ENCODE peak calls at places on chromosomes 11 and 22, in six cellular contexts. One of them, this sample, is unnamed.

GRCh38 chr11:129955282-129955681 is 47.4 kb downstream of the PRDM10 start:
- DNase-seq in mammary epithelial cell: no peak
- DNase-seq in NB4: no peak
- DNase-seq in fibroblast of lung: no peak
- DNase-seq in astrocyte of the spinal cord: no peak
- DNase-seq in cardiac muscle cell: no peak
- DNase-seq in this sample: no peak

GRCh38 chr11:35792148-35792845 is 129.7 kb downstream of the TRIM44 start:
- DNase-seq in mammary epithelial cell: no peak
- DNase-seq in NB4: no peak
- DNase-seq in fibroblast of lung: peak
- DNase-seq in astrocyte of the spinal cord: no peak
- DNase-seq in cardiac muscle cell: peak
- DNase-seq in this sample: no peak

GRCh38 chr11:63670738-63671321 is 346 bp downstream of the ATL3 start:
- DNase-seq in mammary epithelial cell: peak
- DNase-seq in NB4: peak
- DNase-seq in fibroblast of lung: no peak
- DNase-seq in astrocyte of the spinal cord: no peak
- DNase-seq in cardiac muscle cell: peak
- DNase-seq in this sample: no peak

GRCh38 chr22:48677621-48678020 is 1150.1 kb downstream of the BRD1 start:
- DNase-seq in mammary epithelial cell: no peak
- DNase-seq in NB4: no peak
- DNase-seq in fibroblast of lung: no peak
- DNase-seq in astrocyte of the spinal cord: no peak
- DNase-seq in cardiac muscle cell: no peak
- DNase-seq in this sample: no peak

GRCh38 chr11:35567737-35568465 is 42.5 kb upstream of the PAMR1 start:
- DNase-seq in mammary epithelial cell: peak
- DNase-seq in NB4: no peak
- DNase-seq in fibroblast of lung: no peak
- DNase-seq in astrocyte of the spinal cord: peak
- DNase-seq in cardiac muscle cell: no peak
- DNase-seq in this sample: no peak

GRCh38 chr11:66081505-66081904 is 11.4 kb downstream of the PACS1 start:
- DNase-seq in mammary epithelial cell: peak
- DNase-seq in NB4: peak
- DNase-seq in fibroblast of lung: no peak
- DNase-seq in astrocyte of the spinal cord: no peak
- DNase-seq in cardiac muscle cell: peak
- DNase-seq in this sample: no peak

GRCh38 chr11:116263770-116264169 is 509.0 kb downstream of the BUD13 start:
- DNase-seq in mammary epithelial cell: no peak
- DNase-seq in NB4: no peak
- DNase-seq in fibroblast of lung: no peak
- DNase-seq in astrocyte of the spinal cord: no peak
- DNase-seq in cardiac muscle cell: no peak
- DNase-seq in this sample: no peak

GRCh38 chr11:116373545-116373944 is 399.2 kb downstream of the BUD13 start:
- DNase-seq in mammary epithelial cell: no peak
- DNase-seq in NB4: no peak
- DNase-seq in fibroblast of lung: no peak
- DNase-seq in astrocyte of the spinal cord: peak
- DNase-seq in cardiac muscle cell: no peak
- DNase-seq in this sample: no peak

GRCh38 chr11:83827940-83828554 is 541.9 kb upstream of the CCDC90B start:
- DNase-seq in mammary epithelial cell: no peak
- DNase-seq in NB4: peak
- DNase-seq in fibroblast of lung: peak
- DNase-seq in astrocyte of the spinal cord: peak
- DNase-seq in cardiac muscle cell: peak
- DNase-seq in this sample: peak

GRCh38 chr22:42229455-42230149 is 40.9 kb downstream of the TCF20 start:
- DNase-seq in mammary epithelial cell: peak
- DNase-seq in NB4: no peak
- DNase-seq in fibroblast of lung: peak
- DNase-seq in astrocyte of the spinal cord: peak
- DNase-seq in cardiac muscle cell: peak
- DNase-seq in this sample: no peak

GRCh38 chr11:10499452-10500262 is 41.3 kb downstream of the RNF141 start:
- DNase-seq in mammary epithelial cell: no peak
- DNase-seq in NB4: no peak
- DNase-seq in fibroblast of lung: peak
- DNase-seq in astrocyte of the spinal cord: no peak
- DNase-seq in cardiac muscle cell: no peak
- DNase-seq in this sample: no peak

GRCh38 chr11:45005106-45005505 is 54.4 kb upstream of the TP53I11 start:
- DNase-seq in mammary epithelial cell: no peak
- DNase-seq in NB4: no peak
- DNase-seq in fibroblast of lung: no peak
- DNase-seq in astrocyte of the spinal cord: no peak
- DNase-seq in cardiac muscle cell: no peak
- DNase-seq in this sample: no peak

GRCh38 chr22:44357962-44358553 is 45.3 kb upstream of the SHISAL1 start:
- DNase-seq in mammary epithelial cell: no peak
- DNase-seq in NB4: no peak
- DNase-seq in fibroblast of lung: peak
- DNase-seq in astrocyte of the spinal cord: peak
- DNase-seq in cardiac muscle cell: peak
- DNase-seq in this sample: no peak

GRCh38 chr11:1104411-1105182 is 29.9 kb downstream of the MUC2 start:
- DNase-seq in mammary epithelial cell: no peak
- DNase-seq in NB4: no peak
- DNase-seq in fibroblast of lung: no peak
- DNase-seq in astrocyte of the spinal cord: no peak
- DNase-seq in cardiac muscle cell: no peak
- DNase-seq in this sample: no peak

GRCh38 chr11:65428578-65429068 is 6.0 kb downstream of the NEAT1 start:
- DNase-seq in mammary epithelial cell: no peak
- DNase-seq in NB4: no peak
- DNase-seq in fibroblast of lung: no peak
- DNase-seq in astrocyte of the spinal cord: peak
- DNase-seq in cardiac muscle cell: no peak
- DNase-seq in this sample: no peak

GRCh38 chr22:42074153-42074750 is at the start of gene PHETA2:
- DNase-seq in mammary epithelial cell: no peak
- DNase-seq in NB4: no peak
- DNase-seq in fibroblast of lung: peak
- DNase-seq in astrocyte of the spinal cord: peak
- DNase-seq in cardiac muscle cell: peak
- DNase-seq in this sample: no peak

GRCh38 chr11:132278801-132279574 is 908.6 kb downstream of the NTM start:
- DNase-seq in mammary epithelial cell: peak
- DNase-seq in NB4: peak
- DNase-seq in fibroblast of lung: peak
- DNase-seq in astrocyte of the spinal cord: peak
- DNase-seq in cardiac muscle cell: peak
- DNase-seq in this sample: no peak

GRCh38 chr11:75815345-75815983 is 454 bp downstream of the UVRAG start:
- DNase-seq in mammary epithelial cell: no peak
- DNase-seq in NB4: peak
- DNase-seq in fibroblast of lung: peak
- DNase-seq in astrocyte of the spinal cord: peak
- DNase-seq in cardiac muscle cell: peak
- DNase-seq in this sample: no peak

GRCh38 chr11:44382648-44383240 is 72.8 kb upstream of the ALX4 start:
- DNase-seq in mammary epithelial cell: no peak
- DNase-seq in NB4: peak
- DNase-seq in fibroblast of lung: no peak
- DNase-seq in astrocyte of the spinal cord: no peak
- DNase-seq in cardiac muscle cell: no peak
- DNase-seq in this sample: no peak

GRCh38 chr11:32108576-32108975 is 17.7 kb downstream of the RCN1 start:
- DNase-seq in mammary epithelial cell: no peak
- DNase-seq in NB4: no peak
- DNase-seq in fibroblast of lung: no peak
- DNase-seq in astrocyte of the spinal cord: no peak
- DNase-seq in cardiac muscle cell: no peak
- DNase-seq in this sample: no peak

GRCh38 chr11:8870461-8871282 is 40.3 kb upstream of the AKIP1 start:
- DNase-seq in mammary epithelial cell: peak
- DNase-seq in NB4: peak
- DNase-seq in fibroblast of lung: peak
- DNase-seq in astrocyte of the spinal cord: peak
- DNase-seq in cardiac muscle cell: peak
- DNase-seq in this sample: no peak

GRCh38 chr11:121473064-121473777 is 20.5 kb upstream of the SORL1-AS1 start:
- DNase-seq in mammary epithelial cell: peak
- DNase-seq in NB4: no peak
- DNase-seq in fibroblast of lung: peak
- DNase-seq in astrocyte of the spinal cord: peak
- DNase-seq in cardiac muscle cell: peak
- DNase-seq in this sample: no peak

GRCh38 chr11:120303004-120303637 is 22.0 kb upstream of the TLCD5 start:
- DNase-seq in mammary epithelial cell: peak
- DNase-seq in NB4: peak
- DNase-seq in fibroblast of lung: peak
- DNase-seq in astrocyte of the spinal cord: peak
- DNase-seq in cardiac muscle cell: peak
- DNase-seq in this sample: no peak

GRCh38 chr11:88704505-88704904 is 361.3 kb downstream of the GRM5 start:
- DNase-seq in mammary epithelial cell: peak
- DNase-seq in NB4: peak
- DNase-seq in fibroblast of lung: no peak
- DNase-seq in astrocyte of the spinal cord: peak
- DNase-seq in cardiac muscle cell: peak
- DNase-seq in this sample: no peak

GRCh38 chr11:24575392-24575791 is 78.5 kb downstream of the LUZP2 start:
- DNase-seq in mammary epithelial cell: no peak
- DNase-seq in NB4: no peak
- DNase-seq in fibroblast of lung: peak
- DNase-seq in astrocyte of the spinal cord: peak
- DNase-seq in cardiac muscle cell: peak
- DNase-seq in this sample: peak

DNA sequence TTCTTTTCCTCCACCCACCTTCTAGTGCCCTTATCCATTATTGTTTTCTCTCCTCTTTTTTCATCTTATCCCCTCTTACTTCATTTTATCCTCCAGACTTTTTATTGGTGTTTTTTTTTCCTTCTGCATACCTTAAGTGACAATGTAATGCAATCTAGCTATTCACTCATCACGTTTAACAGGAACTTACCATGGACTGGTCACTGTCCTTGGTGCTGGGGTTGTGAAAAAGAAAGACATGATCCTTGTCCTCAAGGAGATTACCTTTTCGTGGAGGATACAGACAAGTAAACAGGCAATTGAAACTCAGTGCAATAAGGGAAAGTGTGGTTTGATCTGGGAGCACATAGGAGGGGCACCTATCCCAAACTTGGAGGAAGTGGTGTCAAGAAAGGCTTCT is 20.7 kb downstream of the SYT9 start:
- DNase-seq in mammary epithelial cell: no peak
- DNase-seq in NB4: no peak
- DNase-seq in fibroblast of lung: no peak
- DNase-seq in astrocyte of the spinal cord: no peak
- DNase-seq in cardiac muscle cell: no peak
- DNase-seq in this sample: no peak
- TF ChIP-seq CTCF in mammary epithelial cell: no peak
- TF ChIP-seq CTCF in NB4: no peak
- TF ChIP-seq CTCF in fibroblast of lung: no peak
- TF ChIP-seq CTCF in astrocyte of the spinal cord: no peak
- TF ChIP-seq CTCF in cardiac muscle cell: no peak
- TF ChIP-seq CTCF in this sample: no peak

GRCh38 chr11:48108231-48109045 is 108.2 kb upstream of the OR4B1 start:
- DNase-seq in mammary epithelial cell: no peak
- DNase-seq in NB4: peak
- DNase-seq in fibroblast of lung: no peak
- DNase-seq in astrocyte of the spinal cord: no peak
- DNase-seq in cardiac muscle cell: no peak
- DNase-seq in this sample: no peak

GRCh38 chr11:48111941-48112340 is 104.7 kb upstream of the OR4B1 start:
- DNase-seq in mammary epithelial cell: no peak
- DNase-seq in NB4: no peak
- DNase-seq in fibroblast of lung: no peak
- DNase-seq in astrocyte of the spinal cord: no peak
- DNase-seq in cardiac muscle cell: no peak
- DNase-seq in this sample: no peak

GRCh38 chr11:48110509-48110766 is 106.2 kb upstream of the OR4B1 start:
- DNase-seq in mammary epithelial cell: no peak
- DNase-seq in NB4: no peak
- DNase-seq in fibroblast of lung: no peak
- DNase-seq in astrocyte of the spinal cord: no peak
- DNase-seq in cardiac muscle cell: no peak
- DNase-seq in this sample: no peak

GRCh38 chr11:48107188-48107704 is 109.4 kb upstream of the OR4B1 start:
- DNase-seq in mammary epithelial cell: peak
- DNase-seq in NB4: peak
- DNase-seq in fibroblast of lung: no peak
- DNase-seq in astrocyte of the spinal cord: no peak
- DNase-seq in cardiac muscle cell: no peak
- DNase-seq in this sample: no peak

GRCh38 chr11:48109046-48109666 is 107.5 kb upstream of the OR4B1 start:
- DNase-seq in mammary epithelial cell: peak
- DNase-seq in NB4: peak
- DNase-seq in fibroblast of lung: peak
- DNase-seq in astrocyte of the spinal cord: peak
- DNase-seq in cardiac muscle cell: peak
- DNase-seq in this sample: peak
- H3K4me3 ChIP-seq in mammary epithelial cell: no peak
- H3K4me3 ChIP-seq in NB4: no peak
- H3K4me3 ChIP-seq in fibroblast of lung: no peak
- H3K4me3 ChIP-seq in astrocyte of the spinal cord: no peak
- H3K4me3 ChIP-seq in cardiac muscle cell: no peak
- H3K4me3 ChIP-seq in this sample: peak

GRCh38 chr11:13355191-13355590 is 77.6 kb downstream of the BMAL1 start:
- DNase-seq in mammary epithelial cell: no peak
- DNase-seq in NB4: no peak
- DNase-seq in fibroblast of lung: no peak
- DNase-seq in astrocyte of the spinal cord: no peak
- DNase-seq in cardiac muscle cell: no peak
- DNase-seq in this sample: no peak

GRCh38 chr11:13357232-13357631 is 79.6 kb downstream of the BMAL1 start:
- DNase-seq in mammary epithelial cell: no peak
- DNase-seq in NB4: no peak
- DNase-seq in fibroblast of lung: no peak
- DNase-seq in astrocyte of the spinal cord: no peak
- DNase-seq in cardiac muscle cell: no peak
- DNase-seq in this sample: no peak

GRCh38 chr11:13358871-13359270 is 81.3 kb downstream of the BMAL1 start:
- DNase-seq in mammary epithelial cell: no peak
- DNase-seq in NB4: no peak
- DNase-seq in fibroblast of lung: peak
- DNase-seq in astrocyte of the spinal cord: peak
- DNase-seq in cardiac muscle cell: peak
- DNase-seq in this sample: no peak

GRCh38 chr11:13352711-13353110 is 75.1 kb downstream of the BMAL1 start:
- DNase-seq in mammary epithelial cell: no peak
- DNase-seq in NB4: no peak
- DNase-seq in fibroblast of lung: no peak
- DNase-seq in astrocyte of the spinal cord: no peak
- DNase-seq in cardiac muscle cell: no peak
- DNase-seq in this sample: no peak

GRCh38 chr11:13354335-13354734 is 76.7 kb downstream of the BMAL1 start:
- DNase-seq in mammary epithelial cell: no peak
- DNase-seq in NB4: peak
- DNase-seq in fibroblast of lung: no peak
- DNase-seq in astrocyte of the spinal cord: no peak
- DNase-seq in cardiac muscle cell: peak
- DNase-seq in this sample: no peak
- TF ChIP-seq CTCF in mammary epithelial cell: peak
- TF ChIP-seq CTCF in NB4: peak
- TF ChIP-seq CTCF in fibroblast of lung: no peak
- TF ChIP-seq CTCF in astrocyte of the spinal cord: peak
- TF ChIP-seq CTCF in cardiac muscle cell: peak
- TF ChIP-seq CTCF in this sample: peak

GRCh38 chr11:61359541-61359940 is 2.1 kb downstream of the CYB561A3 start:
- DNase-seq in mammary epithelial cell: no peak
- DNase-seq in NB4: peak
- DNase-seq in fibroblast of lung: no peak
- DNase-seq in astrocyte of the spinal cord: no peak
- DNase-seq in cardiac muscle cell: no peak
- DNase-seq in this sample: no peak
- H3K4me3 ChIP-seq in mammary epithelial cell: no peak
- H3K4me3 ChIP-seq in NB4: no peak
- H3K4me3 ChIP-seq in fibroblast of lung: no peak
- H3K4me3 ChIP-seq in astrocyte of the spinal cord: no peak
- H3K4me3 ChIP-seq in cardiac muscle cell: no peak
- H3K4me3 ChIP-seq in this sample: no peak

This sample was measured in retinal pigment epithelial cell.